ENCODE peak calls at places on chromosomes 5 and 9, in nine cellular contexts. U is left cardiac atrium; F is esophagus muscularis mucosa; K is astrocyte of the spinal cord; G is osteocyte; T is activated T-helper 2 cell treated with anti-CD3 and anti-CD28 coated beads, Interferon-gamma antibody, Interleukin-2, Interleukin-4, amounts not matched to agents 10 μg/mL and 5 μg/mL and 100 μg/mL, durations not matched to agents 14 hours and 24 hours and 36 hours; B is foreskin fibroblast; W is A549; R is hepatocyte. I is an unnamed sample.

GRCh38 chr5:180396931-180397330 is 43.8 kb upstream of the GFPT2 start:
- DNase-seq in U (no peak), F (no peak), K (no peak), G (no peak), T (no peak), B (no peak), W (no peak), R (no peak), I (peak; percentile 3)

GRCh38 chr5:78659714-78660113 is 11.1 kb upstream of the LHFPL2 start:
- DNase-seq in U (no peak), F (no peak), K (peak; percentile 62), G (no peak), T (no peak), B (peak; percentile 29), W (no peak), R (no peak), I (no peak)

GRCh38 chr9:113999256-114000062 is 78.6 kb downstream of the AMBP start:
- DNase-seq in U (no peak), F (peak; percentile 79), K (no peak), G (peak; percentile 74), T (peak; percentile 6), B (peak; percentile 27), W (no peak), R (no peak), I (no peak)

GRCh38 chr5:156615901-156616300 is 234.2 kb upstream of the PPP1R2B start:
- DNase-seq in U (no peak), F (peak; percentile 37), K (no peak), G (no peak), T (no peak), B (no peak), W (no peak), R (no peak), I (no peak)

GRCh38 chr9:107749787-107750444 is 260.3 kb upstream of the KLF4 start:
- DNase-seq in U (peak; percentile 94), F (no peak), K (peak; percentile 92), G (peak; percentile 88), T (no peak), B (peak; percentile 98), W (peak; percentile 56), R (peak; percentile 62), I (peak; percentile 15)

GRCh38 chr5:132375957-132376356 is 6.4 kb downstream of the SLC22A5 start:
- DNase-seq in U (no peak), F (no peak), K (no peak), G (no peak), T (no peak), B (no peak), W (no peak), R (no peak), I (no peak)

GRCh38 chr5:130335116-130335515 is 430.9 kb downstream of the CHSY3 start:
- DNase-seq in U (no peak), F (no peak), K (peak; percentile 8), G (no peak), T (no peak), B (peak; percentile 5), W (no peak), R (no peak), I (no peak)

GRCh38 chr9:36415822-36416515 is 15.9 kb upstream of the RNF38 start:
- DNase-seq in U (no peak), F (no peak), K (no peak), G (no peak), T (no peak), B (no peak), W (no peak), R (no peak), I (no peak)

GRCh38 chr5:22480305-22480704 is 372.8 kb downstream of the CDH12 start:
- DNase-seq in U (no peak), F (no peak), K (no peak), G (no peak), T (no peak), B (no peak), W (no peak), R (no peak), I (no peak)

GRCh38 chr5:82165740-82166530 is 112.2 kb downstream of the RPS23 start:
- DNase-seq in U (peak; percentile 73), F (no peak), K (peak; percentile 92), G (no peak), T (no peak), B (peak; percentile 95), W (peak; percentile 71), R (peak; percentile 89), I (peak; percentile 71)

GRCh38 chr5:115657883-115658233 is 32.0 kb upstream of the TMED7 start:
- DNase-seq in U (no peak), F (no peak), K (peak; percentile 74), G (no peak), T (no peak), B (peak; percentile 91), W (peak; percentile 34), R (no peak), I (no peak)

GRCh38 chr5:149711338-149711737 is 18.8 kb upstream of the PPARGC1B start:
- DNase-seq in U (no peak), F (peak; percentile 39), K (no peak), G (peak; percentile 34), T (no peak), B (no peak), W (no peak), R (no peak), I (no peak)

GRCh38 chr5:67581203-67581602 is 384.6 kb upstream of the CD180 start:
- DNase-seq in U (no peak), F (no peak), K (peak; percentile 9), G (no peak), T (no peak), B (peak; percentile 81), W (no peak), R (no peak), I (no peak)

GRCh38 chr9:92590386-92590785 is 54.6 kb upstream of the ECM2 start:
- DNase-seq in U (peak; percentile 82), F (peak; percentile 91), K (peak; percentile 30), G (no peak), T (no peak), B (peak; percentile 70), W (no peak), R (peak; percentile 35), I (no peak)

GRCh38 chr5:34053133-34053532 is 10.1 kb upstream of the C1QTNF3 start:
- DNase-seq in U (no peak), F (no peak), K (peak; percentile 87), G (no peak), T (no peak), B (peak; percentile 92), W (no peak), R (peak; percentile 15), I (no peak)

GRCh38 chr5:132272341-132273210 is 15.1 kb downstream of the PDLIM4 start:
- DNase-seq in U (peak; percentile 65), F (no peak), K (peak; percentile 54), G (no peak), T (peak; percentile 52), B (peak; percentile 74), W (peak; percentile 75), R (peak; percentile 69), I (peak; percentile 71)

GRCh38 chr5:21774281-21774680 is 1078.9 kb downstream of the CDH12 start:
- DNase-seq in U (no peak), F (no peak), K (no peak), G (no peak), T (no peak), B (no peak), W (no peak), R (no peak), I (no peak)

I was measured in HEK293T.